ENCODE peak calls at places on chromosomes 13 and 19, in six cellular contexts. S is HCT116, O is colonic mucosa, Q is mucosa of descending colon, E is PC-9, J is thoracic aorta. M is an unnamed sample.
A peak's percentile ranks its signal among the peaks of the same experiment; 100 is the strongest.

GRCh38 chr13:74529968-74530367 is 395.8 kb upstream of the KLF12 start:
- DNase-seq in S (no peak), O (no peak), Q (no peak), E (no peak), J (no peak), M (no peak)

GRCh38 chr13:48476674-48477073 is 56.2 kb downstream of the RCBTB2 start:
- DNase-seq in S (no peak), O (no peak), Q (no peak), E (no peak), J (no peak), M (no peak)

GRCh38 chr19:34881982-34882381 is 44.7 kb upstream of the ZNF30 start:
- DNase-seq in S (no peak), O (no peak), Q (no peak), E (no peak), J (no peak), M (no peak)

GRCh38 chr19:14835011-14835410 is at the start of the genes OR7A5 and OR7C1:
- DNase-seq in S (no peak), O (no peak), Q (no peak), E (peak; percentile 63), J (no peak), M (no peak)

GRCh38 chr19:52662631-52663030 is 24.5 kb upstream of the ZNF83 start:
- DNase-seq in S (peak; percentile 33), O (no peak), Q (no peak), E (peak; percentile 73), J (no peak), M (no peak)

GRCh38 chr19:37975596-37976515 is 68.8 kb downstream of the SIPA1L3 start:
- DNase-seq in S (no peak), O (no peak), Q (no peak), E (no peak), J (no peak), M (no peak)

GRCh38 chr13:104635879-104636278 is 1569.7 kb upstream of the SLC10A2 start:
- DNase-seq in S (no peak), O (no peak), Q (no peak), E (no peak), J (no peak), M (no peak)

GRCh38 chr19:1622007-1622406 is 16.7 kb upstream of the UQCR11 start:
- DNase-seq in S (no peak), O (no peak), Q (no peak), E (no peak), J (no peak), M (no peak)

GRCh38 chr13:111967572-111968201 is 99.3 kb upstream of the SOX1 start:
- DNase-seq in S (no peak), O (no peak), Q (no peak), E (no peak), J (no peak), M (no peak)

GRCh38 chr19:41995959-41996797 is 2.1 kb upstream of the ATP1A3 start:
- DNase-seq in S (no peak), O (no peak), Q (peak; percentile 15), E (no peak), J (no peak), M (peak; percentile 62)

GRCh38 chr13:114311908-114312307 is 2.4 kb upstream of the CHAMP1 start:
- DNase-seq in S (no peak), O (no peak), Q (no peak), E (no peak), J (no peak), M (no peak)

GRCh38 chr13:36837354-36838092 is 18.5 kb downstream of the RFXAP start:
- DNase-seq in S (no peak), O (no peak), Q (no peak), E (no peak), J (no peak), M (no peak)

GRCh38 chr19:18014197-18014596 is 6.2 kb downstream of the ARRDC2 start:
- DNase-seq in S (no peak), O (no peak), Q (no peak), E (no peak), J (no peak), M (no peak)

GRCh38 chr13:106649495-106649894 is 81.6 kb upstream of the ARGLU1 start:
- DNase-seq in S (no peak), O (peak; percentile 78), Q (peak; percentile 54), E (peak; percentile 61), J (no peak), M (no peak)

GRCh38 chr19:15305582-15306334 is 26.6 kb downstream of the BRD4 start:
- DNase-seq in S (no peak), O (no peak), Q (no peak), E (no peak), J (no peak), M (no peak)

GRCh38 chr13:45456196-45456972 is 8.4 kb upstream of the COG3 start:
- DNase-seq in S (no peak), O (no peak), Q (no peak), E (peak; percentile 66), J (no peak), M (no peak)

GRCh38 chr19:8307400-8307964 is 676 bp downstream of the CD320 start:
- DNase-seq in S (no peak), O (peak; percentile 45), Q (peak; percentile 56), E (peak; percentile 23), J (no peak), M (no peak)

GRCh38 chr19:51407631-51408131 is 9.8 kb downstream of the SIGLEC10 start:
- DNase-seq in S (peak; percentile 46), O (no peak), Q (no peak), E (no peak), J (no peak), M (no peak)

GRCh38 chr19:918152-918437 is 962 bp downstream of the KISS1R start:
- DNase-seq in S (no peak), O (no peak), Q (no peak), E (no peak), J (no peak), M (no peak)

GRCh38 chr13:84896128-84896527 is 903.1 kb downstream of the SLITRK6 start:
- DNase-seq in S (peak; percentile 45), O (peak; percentile 37), Q (no peak), E (peak; percentile 39), J (no peak), M (peak; percentile 55)

DNA sequence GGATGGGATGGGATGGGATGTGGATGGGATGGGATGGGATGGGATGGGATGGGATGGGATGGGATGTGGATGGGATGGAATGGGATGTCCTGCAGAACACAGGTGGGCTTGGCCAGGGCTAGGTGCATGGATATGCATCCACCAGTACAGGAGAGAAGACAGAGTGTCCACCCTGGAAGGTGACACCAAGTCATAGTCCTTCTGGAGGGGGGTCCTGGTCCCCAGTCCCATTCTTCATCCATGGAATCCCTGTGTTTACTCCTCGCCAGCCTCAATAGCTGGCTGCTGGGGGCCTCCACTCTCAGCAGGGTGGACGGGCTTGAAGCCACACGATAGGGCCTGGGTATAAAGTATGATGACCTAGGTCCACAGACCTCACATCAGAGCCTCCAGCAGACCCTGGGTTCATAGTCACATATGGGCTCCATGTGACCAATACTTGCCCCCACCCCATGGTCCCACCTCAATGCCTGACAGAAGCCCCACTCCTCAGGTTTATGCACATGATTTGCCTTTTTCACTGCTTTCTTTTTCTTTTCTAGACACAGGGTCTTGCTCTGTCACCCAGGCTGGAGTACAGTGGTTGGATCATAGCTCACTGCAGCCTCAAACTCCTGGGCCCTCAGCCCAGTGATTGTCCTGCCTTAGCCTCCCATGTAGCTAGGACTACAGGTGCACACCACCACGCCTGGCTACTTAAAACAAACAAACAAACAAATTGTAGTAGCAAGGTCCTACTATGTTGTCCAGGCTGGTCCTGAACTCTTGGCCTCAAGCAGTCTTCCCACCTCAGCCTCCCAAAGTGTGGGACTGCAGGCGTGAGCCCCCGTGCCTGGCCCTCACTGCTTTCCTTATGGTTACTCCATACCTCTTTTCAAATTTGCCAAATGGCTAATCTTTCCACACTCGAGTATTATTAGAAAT is 39.9 kb downstream of the RFX2 start:
- DNase-seq in S (no peak), O (peak; percentile 10), Q (no peak), E (no peak), J (no peak), M (no peak)
- TF ChIP-seq CTCF in S (no peak), O (no peak), Q (no peak), E (no peak), J (no peak), M (no peak)

DNA sequence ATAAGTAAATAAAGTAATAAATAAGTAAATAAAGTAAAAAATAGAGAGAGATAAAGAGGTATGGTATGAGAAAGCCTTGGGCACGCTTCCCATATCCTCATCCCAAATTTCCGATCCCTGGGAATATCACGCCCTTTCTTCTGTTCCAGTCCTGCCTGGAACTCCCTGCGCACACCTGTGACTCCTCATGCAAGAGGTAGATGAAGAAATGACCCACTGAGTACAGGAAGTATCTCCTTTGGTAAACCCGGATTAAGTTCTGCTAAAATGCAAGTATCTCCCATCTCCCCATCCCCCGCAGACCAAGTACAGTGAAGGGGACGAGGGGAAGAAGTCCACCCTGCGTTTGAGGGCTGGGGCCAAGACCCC is 399 bp upstream of the ZNF136 start:
- DNase-seq in S (no peak), O (no peak), Q (no peak), E (no peak), J (no peak), M (no peak)
- TF ChIP-seq CTCF in S (no peak), O (no peak), Q (no peak), E (no peak), J (no peak), M (no peak)

GRCh38 chr13:26971990-26972888 is 199.4 kb downstream of the USP12 start:
- DNase-seq in S (peak; percentile 26), O (peak; percentile 85), Q (peak; percentile 84), E (peak; percentile 58), J (no peak), M (peak; percentile 34)
- TF ChIP-seq CTCF in S (peak; percentile 51), O (peak; percentile 51), Q (peak; percentile 50), E (peak; percentile 61), J (no peak), M (peak; percentile 62)

GRCh38 chr19:48812094-48812929 is 1.5 kb upstream of the BCAT2 start:
- DNase-seq in S (no peak), O (peak; percentile 91), Q (peak; percentile 92), E (peak; percentile 70), J (peak; percentile 59), M (peak; percentile 96)

GRCh38 chr19:48815870-48816501 is 5.2 kb upstream of the BCAT2 start:
- DNase-seq in S (no peak), O (no peak), Q (no peak), E (peak; percentile 54), J (no peak), M (peak; percentile 37)

GRCh38 chr19:48810151-48810550 is 678 bp downstream of the BCAT2 start:
- DNase-seq in S (no peak), O (no peak), Q (no peak), E (no peak), J (no peak), M (peak; percentile 33)

GRCh38 chr19:48814895-48815294 is 4.1 kb upstream of the BCAT2 start:
- DNase-seq in S (no peak), O (no peak), Q (no peak), E (no peak), J (no peak), M (no peak)

DNA sequence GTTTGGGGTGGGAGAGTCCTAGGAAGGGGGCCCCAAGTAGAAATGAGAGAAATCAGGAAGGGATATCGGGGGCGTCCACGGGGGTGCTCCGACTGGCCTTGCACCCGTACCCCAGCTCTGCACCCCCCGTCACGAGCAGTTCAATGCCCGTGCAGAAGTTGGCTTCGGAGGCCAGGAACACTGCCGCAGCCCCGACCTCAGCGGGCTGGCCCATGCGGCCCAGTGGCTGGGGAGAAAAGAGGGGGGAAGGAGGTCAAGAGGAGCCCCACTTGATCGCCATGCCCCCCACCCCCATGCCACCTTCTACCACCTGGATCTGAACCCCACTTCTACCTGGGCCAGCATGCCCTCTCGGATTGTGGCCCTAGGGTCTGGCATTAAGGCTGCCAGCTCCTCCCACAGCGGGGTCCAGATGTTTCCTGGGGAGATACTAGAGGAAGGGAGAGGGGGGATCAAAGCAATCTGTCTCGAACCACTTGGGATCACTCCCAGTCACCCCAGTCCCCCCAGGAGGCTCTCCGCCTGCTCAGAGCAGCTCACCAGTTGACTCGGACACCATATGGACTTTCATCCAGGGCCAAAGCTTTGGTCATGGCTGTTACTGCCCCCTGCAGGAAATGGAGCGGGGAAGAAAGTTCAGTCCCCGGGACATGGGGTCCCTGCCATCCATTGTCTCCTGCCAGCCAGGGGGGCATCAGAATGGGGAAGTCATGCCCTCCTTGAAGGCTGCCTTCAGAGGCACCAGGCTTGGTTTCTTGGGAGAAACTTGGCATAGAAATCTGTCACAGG is 2.5 kb upstream of the BCAT2 start:
- DNase-seq in S (no peak), O (no peak), Q (no peak), E (no peak), J (no peak), M (peak; percentile 19)
- TF ChIP-seq CTCF in S (peak; percentile 38), O (no peak), Q (no peak), E (peak; percentile 32), J (peak; percentile 8), M (peak; percentile 27)

M was measured in GM13977.